ENCODE peak calls at places on chromosome 14, in four cellular contexts. N is choroid plexus epithelial cell, M is left lung, D is RWPE1. Q is an unnamed sample.

GRCh38 chr14:102295301-102295700 is 9.7 kb downstream of the MOK start:
- DNase-seq in N (peak), M (no peak), D (no peak), Q (no peak)

GRCh38 chr14:49954171-49954631 is 61.3 kb downstream of the ARF6 start:
- DNase-seq in N (peak), M (no peak), D (no peak), Q (no peak)

GRCh38 chr14:58907803-58908202 is 270.0 kb downstream of the DACT1 start:
- DNase-seq in N (no peak), M (no peak), D (no peak), Q (no peak)

GRCh38 chr14:40221428-40221827 is 789.2 kb upstream of the FBXO33 start:
- DNase-seq in N (no peak), M (no peak), D (no peak), Q (no peak)

GRCh38 chr14:38824691-38825090 is 278.3 kb downstream of the SEC23A start:
- DNase-seq in N (no peak), M (no peak), D (no peak), Q (no peak)

GRCh38 chr14:80271389-80271788 is 60.1 kb upstream of the DIO2 start:
- DNase-seq in N (no peak), M (no peak), D (no peak), Q (no peak)

GRCh38 chr14:70594461-70594860 is 6.0 kb downstream of the MED6 start:
- DNase-seq in N (no peak), M (no peak), D (no peak), Q (no peak)

GRCh38 chr14:71247106-71247505 is 339.8 kb downstream of the PCNX1 start:
- DNase-seq in N (no peak), M (no peak), D (peak), Q (no peak)

GRCh38 chr14:73633517-73634332 is 11.1 kb upstream of the DNAL1 start:
- DNase-seq in N (peak), M (peak), D (peak), Q (peak)

GRCh38 chr14:92751819-92752218 is 3.4 kb upstream of the LGMN start:
- DNase-seq in N (no peak), M (no peak), D (no peak), Q (no peak)

GRCh38 chr14:53032161-53032803 is 81.4 kb upstream of the FERMT2 start:
- DNase-seq in N (peak), M (no peak), D (peak), Q (no peak)

GRCh38 chr14:71666579-71667145 is 265.6 kb upstream of the RGS6 start:
- DNase-seq in N (peak), M (no peak), D (no peak), Q (no peak)

GRCh38 chr14:64605926-64606685 is 56.3 kb downstream of the PPP1R36 start:
- DNase-seq in N (no peak), M (no peak), D (peak), Q (no peak)

GRCh38 chr14:50037837-50038236 is 78.5 kb downstream of the VCPKMT start:
- DNase-seq in N (no peak), M (no peak), D (no peak), Q (no peak)

GRCh38 chr14:92982941-92983340 is 60.0 kb downstream of the CHGA start:
- DNase-seq in N (no peak), M (no peak), D (no peak), Q (no peak)

GRCh38 chr14:101813833-101814232 is 52.3 kb downstream of the PPP2R5C start:
- DNase-seq in N (no peak), M (no peak), D (no peak), Q (no peak)

GRCh38 chr14:32407170-32407569 is 78.1 kb downstream of the AKAP6 start:
- DNase-seq in N (peak), M (no peak), D (no peak), Q (no peak)

GRCh38 chr14:30822080-30822571 is 52.2 kb upstream of the COCH start:
- DNase-seq in N (no peak), M (no peak), D (no peak), Q (no peak)

GRCh38 chr14:21557084-21557901 is 22.6 kb downstream of the OR10G3 start:
- DNase-seq in N (peak), M (peak), D (peak), Q (peak)

GRCh38 chr14:72965249-72965648 is 39.0 kb downstream of the DCAF4 start:
- DNase-seq in N (peak), M (no peak), D (peak), Q (no peak)

GRCh38 chr14:70707138-70708038 is 65.7 kb downstream of the TTC9 start:
- DNase-seq in N (peak), M (peak), D (peak), Q (no peak)

GRCh38 chr14:77088219-77088618 is 9.8 kb upstream of the CIPC start:
- DNase-seq in N (no peak), M (peak), D (peak), Q (no peak)

GRCh38 chr14:32083789-32084188 is 6.7 kb downstream of the ARHGAP5 start:
- DNase-seq in N (no peak), M (no peak), D (no peak), Q (no peak)

GRCh38 chr14:46580941-46581671 is 70.5 kb downstream of the RPL10L start:
- DNase-seq in N (peak), M (no peak), D (no peak), Q (peak)

GRCh38 chr14:71204231-71204630 is 297.0 kb downstream of the PCNX1 start:
- DNase-seq in N (no peak), M (no peak), D (no peak), Q (no peak)

GRCh38 chr14:41605550-41606248 is 977 bp upstream of the LRFN5 start:
- DNase-seq in N (peak), M (no peak), D (no peak), Q (peak)

GRCh38 chr14:55512421-55512820 is 67.6 kb upstream of the KTN1 start:
- DNase-seq in N (no peak), M (no peak), D (no peak), Q (no peak)

GRCh38 chr14:23160924-23161522 is 22.4 kb downstream of the SLC7A8 start:
- DNase-seq in N (peak), M (peak), D (peak), Q (no peak)

GRCh38 chr14:91173221-91173670 is 59.4 kb downstream of the DGLUCY start:
- DNase-seq in N (peak), M (peak), D (peak), Q (peak)

GRCh38 chr14:68843471-68844209 is 50.8 kb upstream of the ZFP36L1 start:
- DNase-seq in N (peak), M (peak), D (peak), Q (peak)

GRCh38 chr14:37179896-37180502 is 7.6 kb upstream of the SLC25A21 start:
- DNase-seq in N (no peak), M (no peak), D (no peak), Q (no peak)

GRCh38 chr14:26332966-26333365 is 264.9 kb downstream of the NOVA1 start:
- DNase-seq in N (no peak), M (no peak), D (no peak), Q (no peak)

GRCh38 chr14:23601424-23601823 is 22.8 kb upstream of the JPH4 start:
- DNase-seq in N (no peak), M (no peak), D (no peak), Q (no peak)

GRCh38 chr14:28751467-28752058 is 15.0 kb upstream of the FOXG1 start:
- DNase-seq in N (peak), M (no peak), D (peak), Q (peak)

GRCh38 chr14:79783061-79783460 is 428.2 kb downstream of the DIO2 start:
- DNase-seq in N (no peak), M (no peak), D (no peak), Q (no peak)

GRCh38 chr14:83992857-83993256 is 1537.1 kb upstream of the FLRT2 start:
- DNase-seq in N (peak), M (no peak), D (no peak), Q (no peak)

GRCh38 chr14:75886661-75887348 is 95.0 kb downstream of the TGFB3 start:
- DNase-seq in N (peak), M (no peak), D (no peak), Q (no peak)

GRCh38 chr14:75885829-75886228 is 96.0 kb downstream of the TGFB3 start:
- DNase-seq in N (peak), M (no peak), D (no peak), Q (no peak)

GRCh38 chr14:75881986-75882385 is 99.8 kb downstream of the TGFB3 start:
- DNase-seq in N (peak), M (no peak), D (no peak), Q (no peak)

GRCh38 chr14:75880512-75880911 is 101.3 kb downstream of the TGFB3 start:
- DNase-seq in N (no peak), M (no peak), D (no peak), Q (no peak)

GRCh38 chr14:75884198-75884611 is 97.6 kb downstream of the TGFB3 start:
- DNase-seq in N (peak), M (no peak), D (no peak), Q (no peak)
- TF ChIP-seq CTCF in N (peak), M (no peak), D (no peak), Q (no peak)

GRCh38 chr14:34981743-34982420 is 910 bp upstream of the SRP54 start:
- DNase-seq in N (peak), M (no peak), D (peak), Q (peak)
- TF ChIP-seq CTCF in N (peak), M (no peak), D (no peak), Q (peak)

GRCh38 chr14:57378661-57379060 is 11.7 kb upstream of the NAA30 start:
- DNase-seq in N (peak), M (no peak), D (no peak), Q (no peak)
- TF ChIP-seq CTCF in N (peak), M (no peak), D (no peak), Q (no peak)

DNA sequence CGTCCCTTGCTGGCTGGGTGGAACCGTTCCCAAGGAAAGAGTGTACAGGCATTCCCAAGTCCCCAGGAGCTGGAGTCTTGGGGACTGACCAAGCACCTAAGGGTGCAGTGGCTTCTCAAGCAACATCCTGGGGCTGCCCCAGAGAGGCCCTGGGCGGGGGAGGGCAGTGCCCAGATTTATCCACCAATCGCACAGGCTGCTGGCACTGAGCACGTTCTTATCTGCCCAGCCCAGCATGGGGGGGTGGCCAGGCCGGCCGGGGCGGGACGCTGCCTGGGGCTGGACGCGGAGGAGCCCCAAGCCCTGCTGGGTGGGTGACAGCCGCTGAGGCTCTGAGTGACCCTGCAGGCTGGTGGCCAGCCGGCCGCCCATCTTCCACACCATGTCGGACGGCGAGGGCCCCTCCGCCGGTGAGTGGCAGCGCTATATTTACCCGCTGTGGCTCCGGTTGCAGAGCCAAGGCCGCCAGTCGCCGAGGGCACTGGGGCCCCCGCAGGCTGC is 53.4 kb downstream of the CYP46A1 start:
- DNase-seq in N (no peak), M (peak), D (peak), Q (no peak)
- TF ChIP-seq CTCF in N (no peak), M (no peak), D (no peak), Q (no peak)

GRCh38 chr14:54420478-54421116 is 20.6 kb downstream of the CNIH1 start:
- DNase-seq in N (peak), M (no peak), D (peak), Q (peak)
- TF ChIP-seq CTCF in N (peak), M (peak), D (peak), Q (peak)

DNA sequence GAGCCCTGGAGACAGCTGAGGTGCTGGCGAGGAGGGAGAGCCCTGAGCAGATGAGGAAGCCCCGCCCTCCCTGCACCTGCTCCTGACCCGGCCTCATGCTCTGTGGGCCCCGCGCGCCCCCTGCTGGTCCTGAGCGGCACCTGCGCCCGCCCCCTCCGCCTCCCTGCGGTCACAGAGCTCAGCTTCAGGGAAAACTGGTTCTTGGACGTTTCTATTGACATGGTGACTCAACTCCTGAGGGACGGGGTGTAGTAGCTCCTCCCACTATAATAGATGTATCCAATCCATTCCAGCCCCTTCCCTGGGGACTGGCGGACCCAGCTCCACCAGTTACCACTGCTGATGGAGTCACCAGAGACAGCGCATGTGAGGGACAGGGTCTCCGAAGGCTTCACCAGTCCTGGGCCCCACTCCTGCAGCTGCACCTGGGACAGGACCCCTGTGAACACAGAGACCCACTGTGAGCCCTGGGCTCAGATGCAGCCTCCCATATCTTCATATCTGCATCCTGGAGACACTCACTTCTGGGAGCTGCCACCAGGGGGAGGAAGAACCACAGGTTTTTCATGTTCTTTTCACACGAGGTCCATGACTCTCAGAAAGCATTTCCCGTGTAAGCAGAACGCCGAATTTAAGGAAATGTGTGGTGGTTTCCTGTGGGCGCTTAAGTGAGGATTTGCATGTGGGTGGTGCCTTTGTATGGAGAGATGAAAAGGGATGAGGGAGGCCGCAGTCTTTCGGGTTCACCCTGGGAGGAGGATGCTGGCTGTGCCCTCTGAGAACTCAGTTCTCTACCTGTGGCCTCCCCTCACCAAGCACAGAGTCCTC is 1346.5 kb downstream of the TMEM121 start:
- DNase-seq in N (no peak), M (peak), D (peak), Q (no peak)
- TF ChIP-seq CTCF in N (peak), M (peak), D (peak), Q (no peak)